ENCODE peak calls at places on chromosome 13, in five cellular contexts. U, K, A, Q and E are unnamed samples. For H3K27me3 and H3K4me1, the result is how much of the 10 kb centered on the place peaks cover.

GRCh38 chr13:98050041-98050466 is 92.8 kb upstream of the FARP1 start:
- DNase-seq in Q (peak), K (no peak), A (no peak), U (no peak), E (no peak)

GRCh38 chr13:51453308-51453958 is 597 bp upstream of the INTS6 start:
- DNase-seq in Q (peak), U (peak), A (no peak), K (peak), E (no peak)

GRCh38 chr13:88739192-88739591 is 1068.0 kb downstream of the SLITRK5 start:
- DNase-seq in U (no peak), A (no peak), Q (no peak), K (no peak), E (no peak)

GRCh38 chr13:27909378-27909777 is 10.4 kb upstream of the PDX1 start:
- DNase-seq in A (no peak), Q (no peak), U (no peak), K (no peak), E (no peak)

GRCh38 chr13:46963874-46964273 is 67.0 kb upstream of the HTR2A start:
- DNase-seq in A (no peak), K (no peak), Q (no peak), U (no peak), E (no peak)

GRCh38 chr13:54445453-54445852 is 1416.8 kb downstream of the OLFM4 start:
- DNase-seq in U (no peak), A (no peak), K (no peak), Q (no peak), E (no peak)

GRCh38 chr13:46775385-46776065 is 21.4 kb downstream of the ESD start:
- DNase-seq in Q (no peak), A (no peak), K (no peak), U (no peak), E (no peak)

GRCh38 chr13:79901336-79901735 is 420.4 kb downstream of the NDFIP2 start:
- DNase-seq in U (no peak), K (no peak), A (no peak), Q (no peak), E (no peak)

GRCh38 chr13:97849305-97849704 is 104.2 kb upstream of the IPO5 start:
- DNase-seq in U (no peak), Q (peak), K (no peak), A (peak), E (no peak)

GRCh38 chr13:112032186-112032835 is 34.6 kb upstream of the SOX1 start:
- DNase-seq in K (no peak), A (no peak), Q (no peak), U (no peak), E (no peak)

GRCh38 chr13:75537401-75538365 is at the start of gene COMMD6:
- DNase-seq in Q (peak), K (peak), A (peak), U (peak), E (peak)

GRCh38 chr13:91482427-91482826 is 84.0 kb downstream of the GPC5 start:
- DNase-seq in A (no peak), K (no peak), Q (peak), U (no peak), E (no peak)

GRCh38 chr13:83845121-83845520 is 37.2 kb downstream of the SLITRK1 start:
- DNase-seq in U (no peak), K (no peak), Q (no peak), A (no peak), E (no peak)

GRCh38 chr13:73059460-73060250 is 850 bp downstream of the KLF5 start:
- DNase-seq in Q (no peak), K (peak), A (no peak), U (no peak), E (peak)

GRCh38 chr13:109468123-109468522 is 318.3 kb downstream of the IRS2 start:
- DNase-seq in Q (no peak), U (no peak), K (no peak), A (no peak), E (no peak)

GRCh38 chr13:46982856-46983582 is 86.2 kb upstream of the HTR2A start:
- DNase-seq in Q (no peak), A (no peak), U (peak), K (no peak), E (no peak)

GRCh38 chr13:98411617-98412310 is 165.1 kb downstream of the STK24 start:
- DNase-seq in U (peak), K (peak), Q (no peak), A (no peak), E (no peak)

GRCh38 chr13:48043789-48044503 is 6.4 kb downstream of the NUDT15 start:
- DNase-seq in Q (no peak), U (no peak), K (no peak), A (no peak), E (no peak)

GRCh38 chr13:31951215-31951678 is 80.3 kb upstream of the FRY start:
- DNase-seq in A (no peak), Q (no peak), U (peak), K (peak), E (peak)

GRCh38 chr13:99217461-99218101 is 16.9 kb downstream of the UBAC2 start:
- DNase-seq in K (no peak), A (no peak), Q (no peak), U (no peak), E (no peak)

GRCh38 chr13:45362939-45363338 is 22.0 kb upstream of the TPT1 start:
- DNase-seq in Q (no peak), A (no peak), K (no peak), U (no peak), E (no peak)

GRCh38 chr13:48400820-48401219 is 12.1 kb downstream of the LPAR6 start:
- DNase-seq in A (no peak), U (no peak), Q (no peak), K (no peak), E (no peak)

GRCh38 chr13:112934075-112934474 is 34.9 kb upstream of the MCF2L start:
- DNase-seq in K (no peak), A (no peak), Q (peak), U (no peak), E (no peak)

GRCh38 chr13:81018936-81019335 is 678.0 kb upstream of the SPRY2 start:
- DNase-seq in K (no peak), U (no peak), A (no peak), Q (no peak), E (no peak)

GRCh38 chr13:99267927-99268326 is 9.7 kb upstream of the GPR18 start:
- DNase-seq in A (no peak), Q (no peak), U (no peak), K (no peak), E (no peak)

GRCh38 chr13:111521030-111521429 is 200.6 kb downstream of the TEX29 start:
- DNase-seq in U (no peak), Q (no peak), K (no peak), A (no peak), E (no peak)

DNA sequence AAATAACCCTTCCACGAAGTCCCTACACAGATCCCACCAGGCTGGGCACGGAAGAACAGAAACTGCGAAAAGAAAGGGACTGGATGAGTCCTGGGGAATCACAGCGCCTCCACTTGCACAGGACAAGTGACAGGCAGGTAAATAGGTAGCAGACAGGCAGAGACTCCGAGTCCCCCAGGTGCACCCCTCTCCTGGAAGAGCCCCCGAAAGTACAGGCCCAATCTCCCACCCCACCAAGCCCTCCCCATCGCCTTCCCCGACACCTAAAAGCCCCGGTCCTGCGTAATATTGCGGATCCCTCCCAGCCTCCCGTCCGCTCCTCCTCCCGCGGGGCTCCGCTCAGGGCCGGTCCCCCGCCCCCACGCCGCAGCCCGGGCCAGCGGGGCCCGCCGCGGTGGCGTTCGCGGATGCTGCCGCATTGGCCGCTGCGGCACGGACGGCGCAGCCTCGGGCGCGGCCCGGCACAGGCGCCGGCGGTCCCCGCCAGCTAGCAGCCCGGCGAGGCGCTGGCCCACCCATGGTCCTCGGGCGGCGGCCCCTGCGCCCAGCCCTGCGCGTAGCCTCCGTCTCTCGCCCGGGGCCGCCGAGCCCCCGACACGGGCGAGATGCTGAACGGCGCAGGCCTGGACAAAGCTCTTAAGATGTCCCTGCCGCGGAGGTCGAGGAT is at the start of gene ATP8A2:
- DNase-seq in Q (peak), U (no peak), A (no peak), K (no peak), E (no peak)
- H3K27me3 ChIP-seq in Q (half or more), U (half or more), A (under half), K (under half), E (under half)

GRCh38 chr13:30107126-30107525 is 200.2 kb downstream of the KATNAL1 start:
- DNase-seq in A (no peak), K (no peak), Q (no peak), U (no peak), E (no peak)
- TF ChIP-seq POLR2AphosphoS5 in A (no peak), K (no peak), Q (no peak), U (no peak), E (no peak)

DNA sequence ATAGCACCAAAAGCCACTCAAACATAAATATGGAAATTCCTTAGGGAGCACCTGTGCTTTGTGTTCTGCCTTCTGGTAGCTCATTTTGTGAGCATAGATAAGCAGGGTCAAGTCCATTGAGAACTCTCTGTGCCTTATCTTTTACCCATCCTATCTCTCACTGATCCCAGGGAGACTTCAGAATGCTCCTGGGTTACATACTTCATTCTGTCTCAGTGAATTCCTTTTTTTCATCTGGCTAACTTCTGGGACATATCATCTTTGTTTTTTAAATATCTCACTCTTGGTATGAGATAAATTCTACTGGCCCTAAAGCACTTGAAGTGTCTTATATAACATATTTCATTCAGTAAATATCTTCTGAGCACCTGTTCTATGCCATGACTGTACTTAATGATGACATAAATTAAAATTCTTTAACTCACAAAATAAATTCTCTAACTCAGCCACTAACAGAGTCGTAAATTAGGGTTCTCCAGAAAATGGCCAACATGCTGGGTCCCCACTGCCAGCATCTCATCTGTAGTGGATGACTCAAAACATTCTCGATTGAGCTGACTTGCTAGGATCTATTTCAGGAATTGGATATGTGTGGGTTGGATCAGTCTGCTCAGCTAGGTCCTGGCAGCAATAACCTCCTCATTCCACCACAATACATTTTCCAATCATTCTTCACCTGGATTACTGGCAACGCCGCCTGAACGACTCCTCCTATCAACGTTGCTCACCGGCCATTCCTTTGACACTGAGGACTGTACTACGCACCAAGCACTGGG is 170.2 kb downstream of the FOXO1 start:
- DNase-seq in Q (no peak), A (no peak), K (no peak), U (no peak), E (no peak)
- H3K4me1 ChIP-seq in Q (under half), A (under half), K (under half), U (under half), E (under half)

GRCh38 chr13:30846311-30846710 is 59.8 kb upstream of the MEDAG start:
- DNase-seq in U (no peak), A (no peak), K (no peak), Q (no peak), E (no peak)
- H3K27me3 ChIP-seq in U (under half), A (under half), K (under half), Q (under half), E (under half)

GRCh38 chr13:30179547-30180256 is 127.6 kb downstream of the KATNAL1 start:
- DNase-seq in K (no peak), Q (no peak), U (no peak), A (no peak), E (no peak)

GRCh38 chr13:30186644-30187431 is 120.5 kb downstream of the KATNAL1 start:
- DNase-seq in Q (no peak), A (no peak), K (no peak), U (no peak), E (no peak)

GRCh38 chr13:30178976-30179375 is 128.4 kb downstream of the KATNAL1 start:
- DNase-seq in K (no peak), Q (no peak), U (no peak), A (no peak), E (no peak)

DNA sequence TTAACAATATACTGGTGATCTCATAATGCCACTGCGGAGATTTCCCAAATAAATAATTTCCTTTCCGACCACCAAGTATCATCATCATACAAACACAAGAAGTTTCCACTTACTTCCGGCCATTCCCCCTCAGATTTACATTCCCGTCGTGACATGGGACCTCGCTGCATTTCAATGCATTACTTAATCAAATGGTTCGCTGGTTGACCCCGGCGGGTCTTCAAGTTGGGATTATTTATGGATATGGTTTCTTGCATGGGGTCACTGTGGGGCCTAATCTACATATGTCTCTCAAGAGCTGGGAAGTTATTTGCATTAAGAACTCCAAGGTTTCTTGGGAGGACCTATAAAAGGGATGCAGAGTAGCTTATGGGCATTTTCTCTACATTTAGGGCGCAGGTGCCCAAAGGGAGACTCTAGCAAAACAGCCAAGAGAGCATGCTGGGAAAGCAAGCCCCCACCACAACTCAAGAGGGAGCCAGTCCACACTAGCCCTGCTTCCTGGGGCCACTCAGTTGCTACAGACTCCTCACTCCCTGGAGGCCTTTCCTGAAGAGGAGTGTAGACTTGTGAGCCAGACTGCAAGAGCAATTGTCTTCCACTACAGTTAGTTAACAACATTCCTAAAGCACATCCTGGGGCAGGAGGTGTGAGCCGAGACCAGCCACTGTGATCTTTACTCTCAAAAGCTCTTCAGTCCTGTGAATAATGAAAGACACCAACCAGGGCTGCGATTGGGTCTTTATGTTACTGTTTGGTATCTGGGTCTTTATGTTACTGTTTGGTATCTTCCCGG is 125.3 kb downstream of the KATNAL1 start:
- DNase-seq in Q (no peak), U (no peak), A (no peak), K (no peak), E (no peak)
- TF ChIP-seq POLR2AphosphoS5 in Q (no peak), U (no peak), A (no peak), K (no peak), E (no peak)

DNA sequence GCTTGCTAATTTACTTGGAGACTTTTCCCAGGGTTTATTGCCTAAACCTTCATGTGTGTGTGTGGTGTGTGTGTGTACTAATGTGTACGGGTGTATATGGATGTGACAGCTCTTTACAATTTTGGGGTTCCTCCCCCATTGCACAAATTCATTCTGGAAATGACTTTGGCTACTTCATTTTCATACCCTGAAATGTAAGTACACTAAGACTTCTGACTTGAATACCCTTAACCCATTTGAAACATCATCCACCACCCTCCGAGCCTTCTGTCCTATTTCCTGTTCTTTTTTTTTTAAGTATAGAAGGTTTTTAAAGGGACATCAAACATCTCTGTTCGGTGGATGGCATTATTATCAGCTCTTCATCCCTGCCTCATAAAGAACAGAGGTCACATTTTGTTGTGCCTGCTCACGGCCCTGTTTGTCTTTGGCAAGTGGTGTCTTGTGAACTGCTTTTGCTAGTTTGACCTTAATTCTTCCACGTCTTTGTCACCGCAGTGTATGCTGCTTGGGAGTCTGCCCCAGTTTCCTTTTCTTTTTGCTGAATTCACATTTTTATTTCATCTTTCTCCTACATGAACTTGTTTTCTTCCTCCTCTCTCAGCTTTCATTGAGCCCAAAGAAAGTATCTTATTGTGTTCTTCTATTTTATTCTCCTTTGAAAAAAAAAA is 228.3 kb downstream of the FOXO1 start:
- DNase-seq in A (no peak), K (no peak), Q (no peak), U (no peak), E (no peak)
- H3K4me1 ChIP-seq in A (under half), K (under half), Q (under half), U (under half), E (under half)